ENCODE peak calls at places on chromosomes 13 and 19, in six cellular contexts. One of them, this sample, is unnamed.

GRCh38 chr13:46698910-46699460 is 98.0 kb downstream of the ESD start:
- DNase-seq in retina: no peak
- DNase-seq in EL: no peak
- DNase-seq in HL-60: no peak
- DNase-seq in NCI-H2081: peak
- DNase-seq in Panc1: no peak
- DNase-seq in this sample: no peak

GRCh38 chr13:49098198-49098597 is 121.9 kb upstream of the MLNR start:
- DNase-seq in retina: no peak
- DNase-seq in EL: peak
- DNase-seq in HL-60: no peak
- DNase-seq in NCI-H2081: no peak
- DNase-seq in Panc1: no peak
- DNase-seq in this sample: no peak

GRCh38 chr19:2040647-2041435 is 10.2 kb downstream of the MKNK2 start:
- DNase-seq in retina: no peak
- DNase-seq in EL: no peak
- DNase-seq in HL-60: no peak
- DNase-seq in NCI-H2081: no peak
- DNase-seq in Panc1: no peak
- DNase-seq in this sample: no peak

GRCh38 chr13:23969672-23970071 is 72.4 kb upstream of the C1QTNF9B start:
- DNase-seq in retina: no peak
- DNase-seq in EL: no peak
- DNase-seq in HL-60: no peak
- DNase-seq in NCI-H2081: peak
- DNase-seq in Panc1: no peak
- DNase-seq in this sample: no peak

GRCh38 chr19:16342002-16342715 is 17.5 kb downstream of the KLF2 start:
- DNase-seq in retina: no peak
- DNase-seq in EL: no peak
- DNase-seq in HL-60: no peak
- DNase-seq in NCI-H2081: no peak
- DNase-seq in Panc1: no peak
- DNase-seq in this sample: no peak

GRCh38 chr13:45167611-45168554 is 33.0 kb downstream of the KCTD4 start:
- DNase-seq in retina: no peak
- DNase-seq in EL: no peak
- DNase-seq in HL-60: no peak
- DNase-seq in NCI-H2081: peak
- DNase-seq in Panc1: no peak
- DNase-seq in this sample: no peak

GRCh38 chr19:3694361-3695123 is 5.7 kb downstream of the PIP5K1C start:
- DNase-seq in retina: no peak
- DNase-seq in EL: no peak
- DNase-seq in HL-60: no peak
- DNase-seq in NCI-H2081: no peak
- DNase-seq in Panc1: no peak
- DNase-seq in this sample: no peak

GRCh38 chr19:32653626-32653968 is 21.4 kb downstream of the ANKRD27 start:
- DNase-seq in retina: no peak
- DNase-seq in EL: no peak
- DNase-seq in HL-60: no peak
- DNase-seq in NCI-H2081: no peak
- DNase-seq in Panc1: no peak
- DNase-seq in this sample: no peak

GRCh38 chr19:38303517-38304351 is at the start of gene C19orf33:
- DNase-seq in retina: no peak
- DNase-seq in EL: no peak
- DNase-seq in HL-60: no peak
- DNase-seq in NCI-H2081: no peak
- DNase-seq in Panc1: peak
- DNase-seq in this sample: no peak

GRCh38 chr19:14366529-14366928 is 14.7 kb upstream of the ADGRE5 start:
- DNase-seq in retina: no peak
- DNase-seq in EL: peak
- DNase-seq in HL-60: no peak
- DNase-seq in NCI-H2081: peak
- DNase-seq in Panc1: no peak
- DNase-seq in this sample: peak

GRCh38 chr19:7515091-7515470 is 822 bp upstream of the ZNF358 start:
- DNase-seq in retina: no peak
- DNase-seq in EL: no peak
- DNase-seq in HL-60: no peak
- DNase-seq in NCI-H2081: no peak
- DNase-seq in Panc1: no peak
- DNase-seq in this sample: no peak

GRCh38 chr19:55391702-55392615 is 6.2 kb downstream of the RPL28 start:
- DNase-seq in retina: no peak
- DNase-seq in EL: no peak
- DNase-seq in HL-60: no peak
- DNase-seq in NCI-H2081: no peak
- DNase-seq in Panc1: no peak
- DNase-seq in this sample: no peak